ENCODE peak calls at places on chromosomes 13 and 19, in four cellular contexts. K is GM12891, Q is mucosa of gallbladder, Z is fibroblast of pulmonary artery. F is an unnamed sample.

GRCh38 chr13:74114202-74114601 is 20.0 kb downstream of the KLF12 start:
- DNase-seq in K (no peak), Q (no peak), Z (peak), F (no peak)

GRCh38 chr13:93473441-93474270 is 247.0 kb downstream of the GPC6 start:
- DNase-seq in K (no peak), Q (no peak), Z (no peak), F (no peak)

GRCh38 chr13:39016789-39017188 is 21.1 kb downstream of the PROSER1 start:
- DNase-seq in K (peak), Q (no peak), Z (peak), F (no peak)

GRCh38 chr19:24127601-24128000 is 40.6 kb downstream of the ZNF254 start:
- DNase-seq in K (no peak), Q (no peak), Z (no peak), F (no peak)

GRCh38 chr19:10544242-10544752 is 593 bp downstream of the ATG4D start:
- DNase-seq in K (no peak), Q (peak), Z (no peak), F (no peak)

GRCh38 chr13:43263047-43263446 is 239.7 kb downstream of the DNAJC15 start:
- DNase-seq in K (no peak), Q (no peak), Z (no peak), F (no peak)

GRCh38 chr13:46403851-46404731 is 17.0 kb upstream of the RUBCNL start:
- DNase-seq in K (no peak), Q (no peak), Z (no peak), F (no peak)

GRCh38 chr19:21314676-21315075 is 14.5 kb downstream of the ZNF708 start:
- DNase-seq in K (no peak), Q (no peak), Z (peak), F (no peak)

GRCh38 chr19:30817965-30818364 is 445.8 kb downstream of the ZNF536 start:
- DNase-seq in K (no peak), Q (no peak), Z (no peak), F (no peak)

GRCh38 chr19:42091300-42092266 is 15.6 kb downstream of the ZNF574 start:
- DNase-seq in K (no peak), Q (no peak), Z (peak), F (no peak)

GRCh38 chr13:49165798-49166752 is 54.1 kb upstream of the MLNR start:
- DNase-seq in K (no peak), Q (no peak), Z (peak), F (no peak)

GRCh38 chr13:91264484-91264883 is 83.0 kb upstream of the MIR17HG start:
- DNase-seq in K (no peak), Q (no peak), Z (no peak), F (no peak)

GRCh38 chr13:74200081-74200480 is 65.9 kb upstream of the KLF12 start:
- DNase-seq in K (no peak), Q (no peak), Z (no peak), F (no peak)

GRCh38 chr19:51200071-51200470 is 24.8 kb upstream of the CD33 start:
- DNase-seq in K (no peak), Q (no peak), Z (no peak), F (no peak)

GRCh38 chr13:66926200-66926850 is 303.8 kb downstream of the PCDH9 start:
- DNase-seq in K (no peak), Q (no peak), Z (no peak), F (no peak)

GRCh38 chr19:16315825-16316505 is 8.7 kb upstream of the KLF2 start:
- DNase-seq in K (no peak), Q (peak), Z (peak), F (no peak)

GRCh38 chr19:48290923-48291700 is 21.2 kb downstream of the ZNF114 start:
- DNase-seq in K (peak), Q (peak), Z (peak), F (peak)

GRCh38 chr19:34969721-34970120 is 5.7 kb upstream of the ZNF792 start:
- DNase-seq in K (no peak), Q (no peak), Z (no peak), F (no peak)

GRCh38 chr13:109722068-109722467 is 64.3 kb downstream of the IRS2 start:
- DNase-seq in K (no peak), Q (no peak), Z (no peak), F (no peak)